ENCODE peak calls at places on chromosomes 13 and 19, in four cellular contexts. A is right atrium auricular region; K is CD8-positive, alpha-beta T cell; Q is heart right ventricle. U is an unnamed sample.

GRCh38 chr19:6588508-6589345 is 2.2 kb downstream of the CD70 start:
- DNase-seq in K (no peak), Q (no peak), A (no peak), U (no peak)

GRCh38 chr19:54454781-54455675 is 6.0 kb downstream of the LENG8 start:
- DNase-seq in Q (no peak), A (no peak), K (no peak), U (no peak)

GRCh38 chr13:41058229-41059070 is 2.9 kb upstream of the WBP4 start:
- DNase-seq in Q (peak), A (no peak), K (no peak), U (no peak)

GRCh38 chr19:46015080-46015960 is 7.5 kb downstream of the PGLYRP1 start:
- DNase-seq in K (peak), A (no peak), Q (peak), U (peak)

GRCh38 chr19:39792999-39793546 is 14.4 kb downstream of the LEUTX start:
- DNase-seq in Q (peak), A (peak), K (peak), U (peak)

GRCh38 chr19:10625003-10625761 is at the start of gene SLC44A2:
- DNase-seq in Q (peak), A (no peak), K (no peak), U (peak)

GRCh38 chr13:66775196-66775595 is 454.9 kb downstream of the PCDH9 start:
- DNase-seq in A (no peak), K (no peak), Q (no peak), U (no peak)

GRCh38 chr13:79226938-79227337 is 179.1 kb downstream of the RBM26 start:
- DNase-seq in A (no peak), Q (no peak), K (no peak), U (no peak)

GRCh38 chr13:48804836-48805601 is 151.3 kb downstream of the CYSLTR2 start:
- DNase-seq in Q (no peak), A (no peak), K (no peak), U (no peak)

GRCh38 chr19:39737351-39737750 is 478 bp downstream of the CLC start:
- DNase-seq in Q (no peak), A (no peak), K (no peak), U (no peak)

GRCh38 chr19:18421371-18421959 is 2.3 kb downstream of the SSBP4 start:
- DNase-seq in K (no peak), Q (no peak), A (no peak), U (no peak)

GRCh38 chr19:18420931-18421330 is 1.7 kb downstream of the SSBP4 start:
- DNase-seq in Q (no peak), A (no peak), K (no peak), U (no peak)

GRCh38 chr19:18418725-18419194 is 438 bp upstream of the SSBP4 start:
- DNase-seq in Q (no peak), K (peak), A (peak), U (no peak)

GRCh38 chr19:18419195-18419698 is at the start of gene SSBP4:
- DNase-seq in K (peak), A (no peak), Q (peak), U (peak)

DNA sequence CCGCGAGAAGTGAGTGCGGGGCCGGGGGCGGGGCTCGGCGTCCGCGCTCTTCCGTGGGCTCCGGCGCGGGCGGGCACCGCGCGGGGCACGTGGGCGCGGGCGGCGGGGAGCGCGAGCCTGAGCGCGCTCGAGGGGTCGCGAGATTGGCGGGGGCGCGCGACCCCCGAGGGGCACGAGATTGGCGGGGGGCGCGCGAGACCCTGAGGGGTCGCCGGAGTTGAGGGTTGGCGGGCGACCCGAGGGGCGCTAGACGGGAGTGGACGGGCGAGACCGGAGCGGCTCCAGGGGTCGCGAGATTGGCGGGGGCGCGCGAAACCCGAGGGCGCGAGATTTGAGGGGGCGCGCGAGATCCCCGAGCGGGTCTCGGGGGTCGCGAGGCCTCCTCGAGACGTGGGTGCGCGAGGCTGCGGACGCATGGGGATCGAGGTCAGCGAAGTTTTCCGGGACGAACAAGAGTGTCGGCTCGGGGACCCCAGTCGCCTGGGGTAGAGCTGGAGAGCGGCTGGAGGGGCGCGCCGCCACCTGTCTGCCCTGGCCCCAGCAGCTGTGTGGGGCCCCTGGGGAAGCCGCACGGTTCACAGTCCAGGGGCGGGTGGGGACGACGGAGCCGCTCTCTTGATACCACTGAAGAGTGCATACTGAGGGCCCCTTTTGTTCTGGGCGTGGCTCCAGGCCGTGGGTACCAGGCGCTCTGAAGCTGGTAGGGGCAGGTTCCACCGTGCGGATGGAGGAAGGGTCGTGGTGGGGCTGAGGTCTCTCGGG is 682 bp downstream of the SSBP4 start:
- DNase-seq in A (no peak), Q (no peak), K (peak), U (no peak)
- TF ChIP-seq CTCF in A (no peak), Q (no peak), K (no peak), U (no peak)

GRCh38 chr13:75482820-75483079 is 781 bp upstream of the TBC1D4 start:
- DNase-seq in A (no peak), Q (no peak), K (no peak), U (no peak)
- TF ChIP-seq CTCF in A (no peak), Q (no peak), K (peak), U (peak)

DNA sequence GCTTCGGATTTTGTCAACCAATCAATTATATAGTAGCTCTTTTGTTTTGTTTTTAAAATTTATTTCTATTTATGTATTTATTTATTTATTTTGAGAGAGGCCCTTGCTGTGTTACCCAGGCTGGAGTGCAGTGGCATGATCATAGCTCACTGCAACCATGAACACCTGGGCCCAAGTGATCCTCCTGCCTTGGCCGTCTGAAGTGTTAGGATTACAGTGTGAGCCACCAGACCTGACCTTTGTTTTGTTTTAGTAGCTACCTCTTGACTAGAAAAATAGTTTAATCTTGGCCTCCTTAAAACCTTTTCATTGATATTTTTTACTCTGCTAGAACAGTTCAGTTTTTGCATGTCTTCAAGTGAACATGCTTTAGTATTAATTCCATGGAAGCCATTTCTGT is 15.1 kb downstream of the GARRE1 start:
- DNase-seq in K (no peak), A (no peak), Q (no peak), U (no peak)
- TF ChIP-seq CTCF in K (no peak), A (no peak), Q (no peak), U (no peak)

DNA sequence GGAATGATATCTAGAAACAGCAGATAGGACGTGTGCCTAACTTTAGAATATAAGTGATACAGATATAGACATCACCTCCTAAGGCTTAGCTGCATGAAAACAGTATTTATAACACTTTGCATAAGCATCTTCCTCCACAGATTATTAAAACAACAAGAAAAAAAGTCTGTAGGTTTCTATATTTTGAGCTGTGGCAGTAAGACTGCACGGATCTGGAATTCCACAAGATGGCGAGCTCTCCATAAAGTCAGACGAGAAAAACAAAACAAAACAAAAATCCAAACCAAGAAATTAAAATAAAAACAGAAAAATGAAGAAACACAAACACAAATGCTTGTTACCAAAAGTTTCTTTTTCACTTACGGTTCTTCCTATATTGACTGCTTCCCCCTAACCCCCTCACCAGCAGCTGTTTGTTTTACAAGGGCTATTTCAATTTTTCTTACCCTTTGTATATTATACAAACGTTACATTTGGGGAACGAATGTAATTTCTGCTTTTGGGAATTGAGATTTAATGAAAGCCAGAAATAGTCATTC is 285.8 kb downstream of the MYO16 start:
- DNase-seq in A (no peak), K (no peak), Q (no peak), U (no peak)
- TF ChIP-seq CTCF in A (peak), K (no peak), Q (peak), U (peak)

GRCh38 chr19:48756686-48757085 is 1.4 kb downstream of the FGF21 start:
- DNase-seq in Q (no peak), A (no peak), K (no peak), U (no peak)
- TF ChIP-seq CTCF in Q (no peak), A (no peak), K (no peak), U (no peak)

GRCh38 chr19:8494158-8494557 is 8.3 kb downstream of the PRAM1 start:
- DNase-seq in Q (no peak), A (no peak), K (no peak), U (no peak)
- TF ChIP-seq CTCF in Q (no peak), A (no peak), K (no peak), U (no peak)

GRCh38 chr19:17488593-17489391 is 18.5 kb downstream of the SLC27A1 start:
- DNase-seq in A (no peak), Q (peak), K (peak), U (peak)
- TF ChIP-seq CTCF in A (no peak), Q (no peak), K (no peak), U (peak)

DNA sequence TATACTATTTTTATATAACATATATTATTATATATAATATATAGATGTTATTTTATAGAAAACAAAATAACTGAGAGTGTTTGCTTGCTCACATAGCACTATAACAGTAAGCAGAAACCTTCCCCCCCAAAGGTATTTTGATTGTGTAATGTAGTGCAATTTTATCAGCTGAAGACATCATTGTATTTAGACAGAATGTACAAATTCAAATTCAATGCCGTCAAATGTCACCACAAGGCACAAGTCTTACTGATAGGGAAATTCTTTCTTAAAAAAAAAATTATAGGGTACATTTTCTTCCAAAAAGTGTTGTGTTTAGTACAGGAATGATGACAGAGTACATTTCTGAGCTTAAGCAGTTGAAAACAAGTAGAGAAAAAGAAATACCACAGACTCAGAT is 1147.1 kb upstream of the SPRY2 start:
- DNase-seq in A (no peak), Q (no peak), K (no peak), U (no peak)
- TF ChIP-seq CTCF in A (no peak), Q (no peak), K (no peak), U (no peak)

GRCh38 chr19:15296841-15297415 is 35.4 kb downstream of the BRD4 start:
- DNase-seq in Q (no peak), K (peak), A (no peak), U (no peak)
- TF ChIP-seq CTCF in Q (no peak), K (no peak), A (no peak), U (no peak)